ENCODE peak calls at places on chromosomes 3 and 15, in four cellular contexts. N is nephron progenitor cell, G is dorsolateral prefrontal cortex, V is HFFc6. J is an unnamed sample.
A peak's percentile ranks its signal among the peaks of the same experiment; 100 is the strongest.

GRCh38 chr15:83284563-83285283 is at the start of gene BNC1:
- DNase-seq in N (peak; percentile 55), G (no peak), V (no peak), J (peak; percentile 74)

GRCh38 chr15:98904466-98905048 is 103.0 kb downstream of the PGPEP1L start:
- DNase-seq in N (peak; percentile 18), G (no peak), V (peak; percentile 59), J (peak; percentile 69)

GRCh38 chr15:80608688-80609087 is 86.4 kb upstream of the ABHD17C start:
- DNase-seq in N (no peak), G (no peak), V (no peak), J (peak; percentile 85)

GRCh38 chr15:81196576-81197254 is at the start of gene IL16:
- DNase-seq in N (no peak), G (no peak), V (no peak), J (no peak)

GRCh38 chr3:153980252-153980590 is 141.0 kb upstream of the ARHGEF26 start:
- DNase-seq in N (no peak), G (no peak), V (no peak), J (peak; percentile 75)

GRCh38 chr3:77038928-77039605 is 832 bp upstream of the ROBO2 start:
- DNase-seq in N (peak; percentile 45), G (no peak), V (no peak), J (peak; percentile 42)

GRCh38 chr3:11933529-11933928 is 70.7 kb upstream of the SYN2 start:
- DNase-seq in N (no peak), G (no peak), V (no peak), J (no peak)

GRCh38 chr3:190384241-190384863 is 3.6 kb upstream of the CLDN16 start:
- DNase-seq in N (no peak), G (no peak), V (peak; percentile 49), J (peak; percentile 93)

GRCh38 chr15:92226020-92226612 is 167.6 kb upstream of the ST8SIA2 start:
- DNase-seq in N (no peak), G (no peak), V (no peak), J (peak; percentile 37)

GRCh38 chr3:178246004-178246403 is 290.2 kb upstream of the KCNMB2 start:
- DNase-seq in N (no peak), G (no peak), V (no peak), J (no peak)

GRCh38 chr3:13266651-13267347 is 153.3 kb downstream of the NUP210 start:
- DNase-seq in N (no peak), G (no peak), V (no peak), J (no peak)

GRCh38 chr3:169744332-169745054 is 20.4 kb downstream of the TERC start:
- DNase-seq in N (no peak), G (no peak), V (no peak), J (peak; percentile 48)

GRCh38 chr15:69806287-69806915 is 291.3 kb downstream of the TLE3 start:
- DNase-seq in N (no peak), G (no peak), V (no peak), J (no peak)
- TF ChIP-seq CTCF in N (no peak), G (no peak), V (no peak), J (no peak)

DNA sequence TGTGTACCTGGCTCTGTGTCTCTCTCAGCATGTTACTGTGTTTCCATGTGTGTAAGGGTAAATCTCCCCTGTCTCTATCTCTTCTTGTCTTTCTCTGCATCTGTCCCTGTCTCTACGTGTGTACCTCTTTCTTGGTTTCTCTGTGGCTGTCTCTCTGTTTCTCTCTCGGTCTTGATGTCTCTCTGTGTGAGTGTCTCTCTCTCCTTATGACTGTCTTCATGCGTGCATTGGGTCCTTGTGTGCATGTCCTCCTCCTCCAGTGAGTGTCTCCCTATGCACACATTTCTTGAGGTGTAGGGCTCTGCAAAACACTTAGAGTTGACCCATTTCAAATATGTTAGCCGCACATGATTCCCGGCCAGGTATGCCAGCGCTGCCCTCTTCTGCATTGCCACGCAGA is 903.3 kb upstream of the CFAP20DC start:
- DNase-seq in N (no peak), G (no peak), V (no peak), J (no peak)
- TF ChIP-seq CTCF in N (no peak), G (no peak), V (no peak), J (no peak)

DNA sequence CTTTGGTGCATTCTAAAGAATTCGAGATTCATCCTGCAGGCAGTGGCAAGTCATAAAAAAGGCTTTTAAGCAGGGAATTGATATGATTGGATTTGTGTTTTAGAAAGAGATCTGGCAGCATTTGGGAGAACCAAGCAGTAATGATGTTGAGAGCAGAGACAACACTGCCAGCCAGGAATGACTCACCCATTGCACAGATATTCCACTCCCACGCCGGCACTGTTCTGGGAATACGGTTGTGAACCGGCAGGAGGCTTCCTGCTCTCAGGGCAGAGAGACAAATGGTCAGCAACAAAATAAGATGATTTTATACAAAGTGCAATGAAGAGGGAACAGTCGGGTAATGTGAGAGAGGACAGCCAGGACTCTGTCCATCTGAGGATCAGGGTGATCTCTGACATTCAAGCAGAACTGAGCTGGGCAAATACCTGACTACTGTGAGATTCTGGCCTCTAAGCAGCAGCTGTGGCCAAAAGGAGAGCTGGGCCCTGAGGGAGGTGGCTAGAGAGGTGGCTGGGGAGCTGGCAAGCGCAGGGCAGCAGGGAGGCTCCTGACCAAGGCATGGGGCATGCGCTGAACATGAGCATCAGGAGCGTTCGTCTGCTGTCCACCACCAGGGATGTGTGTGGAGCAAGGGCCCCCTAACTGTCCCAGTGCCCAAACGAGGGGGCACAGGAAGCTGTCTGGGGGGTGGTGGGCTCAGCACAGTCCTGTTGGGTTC is 56.1 kb upstream of the PLXNA1 start:
- DNase-seq in N (no peak), G (no peak), V (peak; percentile 86), J (peak; percentile 78)
- TF ChIP-seq CTCF in N (no peak), G (no peak), V (peak; percentile 59), J (peak; percentile 32)

DNA sequence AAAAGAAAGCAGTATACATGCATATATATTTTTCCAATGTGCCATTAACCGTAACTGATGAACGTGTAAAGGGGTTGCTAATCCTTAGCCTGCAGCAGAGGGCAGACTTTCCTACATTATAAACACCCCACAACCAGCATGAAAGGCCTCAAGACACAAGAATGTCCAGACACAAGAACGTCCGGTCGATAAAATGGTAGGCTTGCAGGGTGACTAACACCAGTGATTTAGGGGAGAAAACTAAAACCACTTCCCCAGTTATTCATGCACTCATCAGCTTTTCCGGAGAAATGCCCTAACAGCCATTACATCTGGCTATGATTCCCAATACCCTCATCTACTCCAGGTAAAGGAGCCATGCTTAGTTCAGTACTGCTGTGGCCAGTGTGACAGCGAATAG is 57.4 kb downstream of the LRTM1 start:
- DNase-seq in N (no peak), G (no peak), V (peak; percentile 97), J (peak; percentile 70)
- TF ChIP-seq CTCF in N (peak; percentile 41), G (peak; percentile 64), V (peak; percentile 83), J (peak; percentile 58)

DNA sequence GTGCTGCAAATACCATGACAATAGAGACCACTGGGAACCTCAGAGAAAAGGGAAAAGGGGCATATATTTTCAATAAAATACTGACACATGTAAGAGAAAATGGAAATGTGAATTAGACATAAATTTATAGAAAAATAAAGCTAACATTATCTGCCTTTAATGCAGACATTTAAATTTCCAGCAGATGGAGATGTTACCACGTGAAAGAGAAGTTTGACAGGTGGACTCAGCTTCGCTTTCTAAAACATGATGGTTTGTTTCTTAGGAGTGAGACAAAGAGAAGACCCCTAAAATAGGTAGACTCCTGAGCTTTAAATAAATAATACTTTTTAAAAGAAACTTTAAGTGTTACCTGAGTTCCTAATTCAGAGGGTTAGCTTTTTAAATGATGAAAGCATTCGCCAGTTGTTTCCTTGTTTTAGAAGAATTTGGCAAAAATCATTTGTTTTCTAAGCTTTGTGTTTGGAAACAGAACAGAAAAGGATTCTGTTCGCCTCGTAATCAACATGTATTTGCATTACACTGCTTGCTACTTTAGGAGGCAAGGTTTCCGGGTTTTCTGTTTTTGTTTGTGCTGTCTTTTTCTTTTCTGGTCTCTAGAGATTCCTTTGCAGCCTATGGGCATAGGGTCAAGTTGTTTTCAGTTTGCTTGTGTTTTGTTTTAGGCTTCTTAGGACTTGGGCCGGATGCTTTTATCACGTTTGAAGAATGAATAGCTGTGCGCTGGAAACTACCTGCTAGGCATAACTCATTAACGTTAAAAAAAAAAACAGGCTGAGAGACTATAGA is 271.4 kb downstream of the THSD4 start:
- DNase-seq in N (no peak), G (no peak), V (no peak), J (no peak)
- TF ChIP-seq CTCF in N (peak; percentile 50), G (peak; percentile 78), V (peak; percentile 65), J (peak; percentile 4)

GRCh38 chr15:36942248-36942827 is 158.0 kb downstream of the MEIS2 start:
- DNase-seq in N (no peak), G (no peak), V (no peak), J (no peak)
- TF ChIP-seq CTCF in N (no peak), G (no peak), V (no peak), J (no peak)

GRCh38 chr3:118629821-118630220 is 404.8 kb downstream of the IGSF11 start:
- DNase-seq in N (no peak), G (no peak), V (no peak), J (no peak)

DNA sequence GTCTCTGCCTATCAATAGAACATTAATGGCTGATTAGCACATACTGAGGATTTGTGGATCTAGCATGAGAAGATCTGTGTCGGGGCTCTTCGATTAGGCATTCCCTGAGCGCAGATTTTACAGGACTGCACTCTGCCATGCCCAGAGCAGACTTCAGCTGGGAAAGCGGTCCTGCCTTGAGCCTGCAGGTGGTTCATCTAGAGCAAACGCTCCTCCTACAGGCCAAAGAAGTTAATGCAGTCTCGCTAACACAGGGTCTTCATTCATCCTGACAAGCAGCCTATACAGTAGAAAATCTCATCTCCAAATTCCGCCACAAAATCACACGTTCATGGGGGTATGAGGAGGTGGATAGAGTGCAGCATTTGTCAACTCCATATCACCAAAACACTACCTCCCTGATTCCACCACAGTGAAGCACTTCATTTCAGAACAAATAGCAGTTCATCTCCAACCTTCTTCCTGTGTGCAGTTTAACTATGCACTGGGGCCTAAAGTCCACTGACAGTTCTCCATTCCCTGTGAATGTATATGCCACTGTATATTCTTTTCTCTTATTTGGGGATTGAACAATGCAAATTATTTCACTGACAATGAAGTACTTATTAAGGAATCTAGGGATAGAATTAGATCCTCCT is 405.8 kb downstream of the IGSF11 start:
- DNase-seq in N (peak; percentile 79), G (peak; percentile 24), V (peak; percentile 5), J (peak; percentile 77)
- TF ChIP-seq CTCF in N (peak; percentile 74), G (peak; percentile 88), V (peak; percentile 68), J (peak; percentile 98)

GRCh38 chr15:52563499-52564060 is 5.2 kb downstream of the ARPP19 start:
- DNase-seq in N (no peak), G (no peak), V (no peak), J (no peak)

GRCh38 chr15:52566889-52567288 is 1.9 kb downstream of the ARPP19 start:
- DNase-seq in N (no peak), G (no peak), V (no peak), J (no peak)

GRCh38 chr15:52569244-52569585 is 385 bp upstream of the ARPP19 start:
- DNase-seq in N (no peak), G (no peak), V (no peak), J (no peak)

GRCh38 chr15:52567886-52568568 is 803 bp downstream of the ARPP19 start:
- DNase-seq in N (peak; percentile 19), G (no peak), V (no peak), J (peak; percentile 62)

DNA sequence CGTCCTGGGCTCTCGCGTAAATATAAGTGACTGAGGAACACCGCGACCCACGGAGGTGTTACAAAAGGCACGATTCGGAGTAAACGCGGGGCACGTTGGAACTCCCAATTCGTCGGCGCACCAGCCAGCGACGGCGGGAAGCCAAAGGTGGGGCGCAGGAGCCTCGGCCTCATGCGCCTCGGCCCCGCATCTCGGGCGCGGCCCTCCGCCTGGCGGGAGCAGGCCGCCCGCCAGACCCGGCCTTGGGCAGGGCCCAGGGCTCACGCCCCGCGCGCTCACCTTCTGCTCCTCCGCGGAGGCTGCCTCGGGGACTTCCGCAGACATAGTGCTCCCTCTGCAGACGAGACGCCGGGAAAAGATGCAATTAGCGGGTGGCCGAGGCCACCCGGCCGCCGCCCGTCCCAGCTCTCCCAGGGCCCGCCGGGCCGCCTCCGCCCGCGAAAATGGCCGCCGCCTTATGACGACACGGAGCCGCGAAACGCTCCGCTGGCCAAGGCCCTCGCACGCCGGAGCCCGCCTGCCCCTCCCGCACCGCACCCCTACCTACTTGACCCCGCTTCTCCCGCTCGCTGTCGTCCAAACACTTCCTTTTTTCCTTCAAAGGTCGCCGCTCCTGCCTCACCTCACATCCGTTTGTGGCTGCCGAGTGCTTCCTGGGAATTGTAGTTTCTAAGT is at the start of gene ARPP19:
- DNase-seq in N (peak; percentile 91), G (peak; percentile 69), V (peak; percentile 84), J (peak; percentile 88)
- TF ChIP-seq CTCF in N (no peak), G (peak; percentile 43), V (peak; percentile 47), J (peak; percentile 38)